ENCODE peak calls at places on chromosomes 4 and X, in five cellular contexts. One of them, this sample, is unnamed.

GRCh38 chrX:149540133-149540620 is 635 bp upstream of the EOLA1 start:
- DNase-seq in AG08396: peak; percentile 83
- DNase-seq in NCI-H1436: peak; percentile 96
- DNase-seq in stimulated activated CD8-positive, alpha-beta memory T cell treated with anti-CD3 and anti-CD28 coated beads, Interleukin-4, amount 100 ng/mL, for 48 hours: peak; percentile 91
- DNase-seq in GM19239: no peak
- DNase-seq in this sample: peak; percentile 87

GRCh38 chr4:148344382-148344781 is 97.8 kb downstream of the NR3C2 start:
- DNase-seq in stimulated activated CD8-positive, alpha-beta memory T cell treated with anti-CD3 and anti-CD28 coated beads, Interleukin-4, amount 100 ng/mL, for 48 hours: no peak
- DNase-seq in GM19239: no peak
- DNase-seq in AG08396: no peak
- DNase-seq in NCI-H1436: no peak
- DNase-seq in this sample: no peak

GRCh38 chrX:13373027-13373806 is 53.4 kb upstream of the ATXN3L start:
- DNase-seq in GM19239: no peak
- DNase-seq in NCI-H1436: no peak
- DNase-seq in AG08396: no peak
- DNase-seq in stimulated activated CD8-positive, alpha-beta memory T cell treated with anti-CD3 and anti-CD28 coated beads, Interleukin-4, amount 100 ng/mL, for 48 hours: peak; percentile 23
- DNase-seq in this sample: no peak

GRCh38 chr4:53100801-53101581 is 238.9 kb downstream of the RASL11B start:
- DNase-seq in AG08396: no peak
- DNase-seq in stimulated activated CD8-positive, alpha-beta memory T cell treated with anti-CD3 and anti-CD28 coated beads, Interleukin-4, amount 100 ng/mL, for 48 hours: no peak
- DNase-seq in GM19239: no peak
- DNase-seq in NCI-H1436: no peak
- DNase-seq in this sample: no peak

GRCh38 chr4:77662396-77662795 is 56.8 kb downstream of the CXCL13 start:
- DNase-seq in AG08396: no peak
- DNase-seq in stimulated activated CD8-positive, alpha-beta memory T cell treated with anti-CD3 and anti-CD28 coated beads, Interleukin-4, amount 100 ng/mL, for 48 hours: no peak
- DNase-seq in NCI-H1436: no peak
- DNase-seq in GM19239: no peak
- DNase-seq in this sample: no peak

GRCh38 chr4:22531638-22532037 is 15.8 kb upstream of the ADGRA3 start:
- DNase-seq in stimulated activated CD8-positive, alpha-beta memory T cell treated with anti-CD3 and anti-CD28 coated beads, Interleukin-4, amount 100 ng/mL, for 48 hours: no peak
- DNase-seq in GM19239: no peak
- DNase-seq in AG08396: no peak
- DNase-seq in NCI-H1436: no peak
- DNase-seq in this sample: no peak

GRCh38 chr4:174467107-174467506 is 55.2 kb downstream of the HPGD start:
- DNase-seq in NCI-H1436: no peak
- DNase-seq in AG08396: no peak
- DNase-seq in stimulated activated CD8-positive, alpha-beta memory T cell treated with anti-CD3 and anti-CD28 coated beads, Interleukin-4, amount 100 ng/mL, for 48 hours: no peak
- DNase-seq in GM19239: no peak
- DNase-seq in this sample: no peak

GRCh38 chr4:176538217-176538925 is 218.6 kb downstream of the SPCS3 start:
- DNase-seq in GM19239: no peak
- DNase-seq in stimulated activated CD8-positive, alpha-beta memory T cell treated with anti-CD3 and anti-CD28 coated beads, Interleukin-4, amount 100 ng/mL, for 48 hours: no peak
- DNase-seq in AG08396: peak; percentile 57
- DNase-seq in NCI-H1436: no peak
- DNase-seq in this sample: no peak

GRCh38 chr4:186606593-186606992 is 51.2 kb upstream of the MTNR1A start:
- DNase-seq in GM19239: no peak
- DNase-seq in stimulated activated CD8-positive, alpha-beta memory T cell treated with anti-CD3 and anti-CD28 coated beads, Interleukin-4, amount 100 ng/mL, for 48 hours: no peak
- DNase-seq in NCI-H1436: no peak
- DNase-seq in AG08396: no peak
- DNase-seq in this sample: no peak

GRCh38 chr4:89939994-89940393 is 45.3 kb downstream of the MMRN1 start:
- DNase-seq in NCI-H1436: peak; percentile 47
- DNase-seq in stimulated activated CD8-positive, alpha-beta memory T cell treated with anti-CD3 and anti-CD28 coated beads, Interleukin-4, amount 100 ng/mL, for 48 hours: no peak
- DNase-seq in AG08396: no peak
- DNase-seq in GM19239: no peak
- DNase-seq in this sample: no peak

GRCh38 chr4:67282749-67283148 is 262.6 kb downstream of the CENPC start:
- DNase-seq in stimulated activated CD8-positive, alpha-beta memory T cell treated with anti-CD3 and anti-CD28 coated beads, Interleukin-4, amount 100 ng/mL, for 48 hours: no peak
- DNase-seq in AG08396: no peak
- DNase-seq in NCI-H1436: no peak
- DNase-seq in GM19239: no peak
- DNase-seq in this sample: no peak

GRCh38 chr4:38788327-38788726 is 5.5 kb upstream of the TLR10 start:
- DNase-seq in stimulated activated CD8-positive, alpha-beta memory T cell treated with anti-CD3 and anti-CD28 coated beads, Interleukin-4, amount 100 ng/mL, for 48 hours: no peak
- DNase-seq in AG08396: no peak
- DNase-seq in NCI-H1436: no peak
- DNase-seq in GM19239: no peak
- DNase-seq in this sample: no peak

GRCh38 chr4:9994246-9994847 is 26.9 kb downstream of the SLC2A9 start:
- DNase-seq in AG08396: no peak
- DNase-seq in stimulated activated CD8-positive, alpha-beta memory T cell treated with anti-CD3 and anti-CD28 coated beads, Interleukin-4, amount 100 ng/mL, for 48 hours: no peak
- DNase-seq in NCI-H1436: no peak
- DNase-seq in GM19239: no peak
- DNase-seq in this sample: no peak

GRCh38 chrX:39726810-39727209 is 370.9 kb downstream of the BCOR start:
- DNase-seq in stimulated activated CD8-positive, alpha-beta memory T cell treated with anti-CD3 and anti-CD28 coated beads, Interleukin-4, amount 100 ng/mL, for 48 hours: no peak
- DNase-seq in AG08396: no peak
- DNase-seq in GM19239: no peak
- DNase-seq in NCI-H1436: no peak
- DNase-seq in this sample: no peak

GRCh38 chr4:51831133-51831532 is 11.8 kb upstream of the DCUN1D4 start:
- DNase-seq in GM19239: no peak
- DNase-seq in AG08396: peak; percentile 49
- DNase-seq in stimulated activated CD8-positive, alpha-beta memory T cell treated with anti-CD3 and anti-CD28 coated beads, Interleukin-4, amount 100 ng/mL, for 48 hours: peak; percentile 72
- DNase-seq in NCI-H1436: peak; percentile 35
- DNase-seq in this sample: peak; percentile 67